ENCODE peak calls at places on chromosomes 3 and 15, in eight cellular contexts. J is stimulated activated CD8-positive, alpha-beta memory T cell treated with anti-CD3 and anti-CD28 coated beads, Interleukin-15, amount 100 ng/mL, for 4 hours; T is fibroblast of lung; S is natural killer cell treated with Interleukin-12 subunit alpha and Interleukin-12 subunit beta and Interleukin-15 and Interleukin-18, amount 100 ng/mL, for 72 hours; O is CD4-positive, alpha-beta T cell; U is T-helper 9 cell; W is EL; R is naive thymus-derived CD8-positive, alpha-beta T cell. K is an unnamed sample.

GRCh38 chr3:58398669-58399333 is 34.8 kb downstream of the PDHB start:
- DNase-seq in J (no peak), W (no peak), R (no peak), T (no peak), O (no peak), S (no peak), U (no peak), K (no peak)

GRCh38 chr15:70127288-70127746 is 29.6 kb upstream of the TLE3 start:
- DNase-seq in O (no peak), R (no peak), T (no peak), U (no peak), S (no peak), W (peak; percentile 15), J (no peak), K (no peak)

GRCh38 chr3:141578197-141578596 is 91.4 kb downstream of the RASA2 start:
- DNase-seq in O (no peak), W (peak; percentile 21), U (no peak), S (no peak), T (peak; percentile 55), R (no peak), J (no peak), K (no peak)

GRCh38 chr15:65304393-65305143 is at the start of gene RNU5B-1:
- DNase-seq in W (peak; percentile 97), S (peak; percentile 90), U (peak; percentile 53), O (peak; percentile 71), T (peak; percentile 99), R (peak; percentile 92), J (peak; percentile 48), K (peak; percentile 22)

GRCh38 chr3:111667170-111667569 is 72.0 kb upstream of the ZBED2 start:
- DNase-seq in R (no peak), O (no peak), J (no peak), U (no peak), T (no peak), W (no peak), S (no peak), K (no peak)

GRCh38 chr3:48560648-48561018 is 2.9 kb downstream of the UCN2 start:
- DNase-seq in U (no peak), S (no peak), J (no peak), W (no peak), T (peak; percentile 19), R (no peak), O (no peak), K (no peak)

GRCh38 chr3:46715507-46716175 is 2.0 kb downstream of the PRSS50 start:
- DNase-seq in S (no peak), O (no peak), U (no peak), J (no peak), R (no peak), T (no peak), W (no peak), K (no peak)

GRCh38 chr15:98526094-98526493 is 122.2 kb upstream of the IGF1R start:
- DNase-seq in W (no peak), J (no peak), R (no peak), S (no peak), T (no peak), O (no peak), U (no peak), K (no peak)

GRCh38 chr15:94671845-94672524 is 440.6 kb downstream of the MCTP2 start:
- DNase-seq in O (no peak), W (no peak), U (no peak), S (no peak), T (peak; percentile 83), J (no peak), R (no peak), K (no peak)

GRCh38 chr3:174957581-174958001 is 98.5 kb downstream of the NAALADL2 start:
- DNase-seq in W (peak; percentile 55), O (no peak), T (peak; percentile 33), U (no peak), S (no peak), J (no peak), R (no peak), K (no peak)

GRCh38 chr3:132605374-132605792 is 8.3 kb downstream of the ACKR4 start:
- DNase-seq in R (no peak), T (no peak), W (peak; percentile 55), U (no peak), O (no peak), J (no peak), S (no peak), K (no peak)

GRCh38 chr3:42610978-42611377 is 10.5 kb downstream of the NKTR start:
- DNase-seq in U (no peak), W (no peak), S (no peak), T (no peak), J (no peak), O (no peak), R (no peak), K (no peak)

GRCh38 chr3:142929109-142929508 is 34.4 kb downstream of the PAQR9 start:
- DNase-seq in U (no peak), R (no peak), S (no peak), O (no peak), W (peak; percentile 50), J (no peak), T (peak; percentile 24), K (no peak)

GRCh38 chr3:183375337-183375736 is 53.1 kb downstream of the MCF2L2 start:
- DNase-seq in T (peak; percentile 75), S (no peak), W (no peak), J (no peak), O (no peak), U (no peak), R (no peak), K (no peak)

GRCh38 chr15:44066211-44066827 is 128.8 kb downstream of the FRMD5 start:
- DNase-seq in W (peak; percentile 77), U (peak; percentile 34), J (no peak), O (peak; percentile 17), T (peak; percentile 75), S (peak; percentile 81), R (peak; percentile 35), K (peak; percentile 26)

GRCh38 chr3:41464401-41464800 is 265.1 kb downstream of the CTNNB1 start:
- DNase-seq in O (no peak), R (no peak), W (peak; percentile 5), U (no peak), S (no peak), T (peak; percentile 5), J (no peak), K (no peak)

GRCh38 chr3:16841906-16842709 is 42.6 kb upstream of the PLCL2 start:
- DNase-seq in U (peak; percentile 53), R (peak; percentile 82), O (peak; percentile 75), J (no peak), T (no peak), W (no peak), S (peak; percentile 80), K (peak; percentile 61)

GRCh38 chr3:43539321-43539720 is 82.5 kb downstream of the ANO10 start:
- DNase-seq in W (no peak), T (no peak), R (no peak), U (no peak), S (no peak), O (no peak), J (no peak), K (no peak)

GRCh38 chr3:5235655-5236054 is 48.1 kb downstream of the EDEM1 start:
- DNase-seq in R (no peak), O (no peak), W (no peak), S (no peak), U (no peak), T (no peak), J (no peak), K (no peak)

GRCh38 chr3:69081583-69082262 is 1.6 kb upstream of the UBA3 start:
- DNase-seq in T (no peak), S (no peak), O (no peak), U (no peak), W (no peak), J (no peak), R (no peak), K (no peak)

GRCh38 chr15:76347507-76348055 is 11.0 kb downstream of the ISL2 start:
- DNase-seq in S (no peak), O (no peak), J (no peak), T (no peak), W (peak; percentile 38), U (no peak), R (no peak), K (no peak)

GRCh38 chr3:42051384-42052131 is 39.6 kb upstream of the TRAK1 start:
- DNase-seq in O (no peak), T (no peak), W (no peak), R (no peak), U (no peak), S (no peak), J (no peak), K (no peak)

GRCh38 chr3:127739347-127740135 is 66.8 kb downstream of the ABTB1 start:
- DNase-seq in R (no peak), J (no peak), U (no peak), W (no peak), T (peak; percentile 45), S (no peak), O (no peak), K (no peak)

GRCh38 chr3:40350529-40350928 is 36.5 kb upstream of the ENTPD3 start:
- DNase-seq in O (no peak), T (peak; percentile 1), S (no peak), R (no peak), U (no peak), W (no peak), J (no peak), K (no peak)

GRCh38 chr15:67186688-67187087 is 67.8 kb downstream of the AAGAB start:
- DNase-seq in J (no peak), T (no peak), U (no peak), S (no peak), R (no peak), W (no peak), O (no peak), K (no peak)

GRCh38 chr15:40471778-40472130 is 970 bp downstream of the CHST14 start:
- DNase-seq in U (no peak), J (no peak), S (no peak), O (no peak), T (peak; percentile 19), W (peak; percentile 38), R (peak; percentile 29), K (no peak)

GRCh38 chr15:26179906-26180305 is 316.8 kb upstream of the ATP10A start:
- DNase-seq in R (no peak), O (no peak), J (no peak), U (no peak), W (no peak), T (no peak), S (no peak), K (no peak)

GRCh38 chr15:65087873-65088642 is 11.5 kb downstream of the KBTBD13 start:
- DNase-seq in R (no peak), T (peak; percentile 56), J (no peak), W (no peak), S (peak; percentile 51), U (no peak), O (no peak), K (no peak)

GRCh38 chr15:63407612-63408011 is 26.0 kb upstream of the CA12 start:
- DNase-seq in W (no peak), T (no peak), R (no peak), O (no peak), S (no peak), U (no peak), J (no peak), K (no peak)